ENCODE peak calls at places on chromosomes 1 and 21, in four cellular contexts. G is activated CD4-positive, CD25-positive, alpha-beta regulatory T cell; E is ELF-1; Y is progenitor cell of endocrine pancreas. Q is an unnamed sample.

GRCh38 chr1:209733409-209734192 is 22.3 kb upstream of the TRAF3IP3 start:
- DNase-seq in G (no peak), Y (no peak), E (no peak), Q (peak; percentile 67)

GRCh38 chr1:196655037-196655436 is 3.2 kb downstream of the CFH start:
- DNase-seq in Y (no peak), G (no peak), E (no peak), Q (no peak)

GRCh38 chr1:46131727-46132528 is 501 bp downstream of the PIK3R3 start:
- DNase-seq in Y (no peak), E (peak; percentile 45), G (no peak), Q (no peak)

GRCh38 chr1:235325854-235326253 is 2.1 kb downstream of the ARID4B start:
- DNase-seq in E (no peak), G (no peak), Y (no peak), Q (no peak)

GRCh38 chr21:43598416-43599120 is 60.7 kb downstream of the HSF2BP start:
- DNase-seq in G (no peak), Y (no peak), E (peak; percentile 38), Q (no peak)

GRCh38 chr1:151723726-151724370 is 2.5 kb downstream of the RIIAD1 start:
- DNase-seq in Y (no peak), E (no peak), G (no peak), Q (no peak)

GRCh38 chr1:234725177-234726132 is 115.5 kb upstream of the IRF2BP2 start:
- DNase-seq in E (peak; percentile 43), G (peak; percentile 24), Y (no peak), Q (no peak)

GRCh38 chr1:5574641-5575040 is 417.6 kb downstream of the NPHP4 start:
- DNase-seq in Y (no peak), E (no peak), G (no peak), Q (no peak)

GRCh38 chr1:218642033-218642954 is 297.2 kb downstream of the TGFB2 start:
- DNase-seq in E (peak; percentile 77), G (no peak), Y (no peak), Q (no peak)

GRCh38 chr1:207440634-207441033 is 13.5 kb upstream of the CR2 start:
- DNase-seq in E (no peak), G (no peak), Y (no peak), Q (no peak)

GRCh38 chr1:100538935-100539835 is 1.2 kb downstream of the GPR88 start:
- DNase-seq in E (peak; percentile 47), G (no peak), Y (peak; percentile 15), Q (no peak)

GRCh38 chr1:93435443-93435842 is 12.5 kb upstream of the FNBP1L start:
- DNase-seq in Y (no peak), G (no peak), E (no peak), Q (no peak)

GRCh38 chr1:235503333-235504121 is 725 bp downstream of the B3GALNT2 start:
- DNase-seq in E (peak; percentile 77), Y (no peak), G (no peak), Q (peak; percentile 59)

GRCh38 chr21:29656504-29657227 is 283.1 kb downstream of the GRIK1 start:
- DNase-seq in G (no peak), Y (no peak), E (no peak), Q (peak; percentile 58)

GRCh38 chr1:108590947-108591346 is 31.0 kb downstream of the EEIG2 start:
- DNase-seq in G (no peak), E (no peak), Y (no peak), Q (no peak)

GRCh38 chr1:177340601-177341067 is 169.9 kb downstream of the BRINP2 start:
- DNase-seq in E (no peak), Y (no peak), G (no peak), Q (no peak)

GRCh38 chr1:225941949-225942222 is 866 bp upstream of the LEFTY2 start:
- DNase-seq in E (no peak), Y (no peak), G (no peak), Q (no peak)

GRCh38 chr1:92298573-92299476 is at the start of the genes GLMN and RPAP2:
- DNase-seq in G (peak; percentile 57), Y (peak; percentile 58), E (peak; percentile 94), Q (peak; percentile 90)

GRCh38 chr1:202806845-202807366 is 1.3 kb downstream of the KDM5B start:
- DNase-seq in Y (no peak), E (peak; percentile 64), G (no peak), Q (no peak)

GRCh38 chr21:42554251-42554937 is 40.7 kb downstream of the SLC37A1 start:
- DNase-seq in G (no peak), Y (no peak), E (peak; percentile 41), Q (no peak)

GRCh38 chr1:175865041-175865766 is 121.8 kb upstream of the TNR start:
- DNase-seq in E (peak; percentile 86), Y (no peak), G (no peak), Q (no peak)

Q was measured in cardiac muscle cell.